ENCODE peak calls at places on chromosome 22, in nine cellular contexts. W, U, Z, I, K, D, T, Y and E are unnamed samples.

GRCh38 chr22:50441428-50441993 is 33.3 kb downstream of the SBF1 start:
- DNase-seq in W (no peak), U (no peak), Z (no peak), I (peak; percentile 27), K (no peak), D (no peak), T (no peak), Y (no peak), E (no peak)

GRCh38 chr22:39593931-39594285 is 23.4 kb downstream of the CACNA1I start:
- DNase-seq in W (no peak), U (no peak), Z (no peak), I (no peak), K (no peak), D (no peak), T (peak; percentile 28), Y (no peak), E (no peak)

GRCh38 chr22:18000441-18001039 is 23.8 kb downstream of the MICAL3 start:
- DNase-seq in W (peak; percentile 34), U (peak; percentile 22), Z (peak; percentile 33), I (peak; percentile 40), K (no peak), D (no peak), T (peak; percentile 36), Y (peak; percentile 34), E (peak; percentile 28)

GRCh38 chr22:37121887-37122591 is 12.5 kb upstream of the TMPRSS6 start:
- DNase-seq in W (peak; percentile 53), U (peak; percentile 21), Z (peak; percentile 78), I (no peak), K (no peak), D (peak; percentile 32), T (peak; percentile 16), Y (no peak), E (no peak)

GRCh38 chr22:30321461-30321860 is 5.3 kb downstream of the TBC1D10A start:
- DNase-seq in W (no peak), U (no peak), Z (no peak), I (no peak), K (no peak), D (no peak), T (no peak), Y (no peak), E (no peak)

GRCh38 chr22:37566903-37567798 is 6.9 kb downstream of the CDC42EP1 start:
- DNase-seq in W (peak; percentile 87), U (peak; percentile 86), Z (peak; percentile 67), I (peak; percentile 85), K (peak; percentile 85), D (peak; percentile 96), T (peak; percentile 88), Y (peak; percentile 96), E (peak; percentile 76)

GRCh38 chr22:30858976-30859713 is 109.4 kb downstream of the MORC2 start:
- DNase-seq in W (no peak), U (no peak), Z (no peak), I (no peak), K (no peak), D (peak; percentile 17), T (peak; percentile 2), Y (no peak), E (no peak)

GRCh38 chr22:46593211-46593676 is 26.9 kb upstream of the GRAMD4 start:
- DNase-seq in W (no peak), U (no peak), Z (no peak), I (no peak), K (no peak), D (no peak), T (peak; percentile 53), Y (no peak), E (no peak)

GRCh38 chr22:33640900-33641299 is 279.4 kb downstream of the LARGE1 start:
- DNase-seq in W (no peak), U (no peak), Z (no peak), I (no peak), K (no peak), D (no peak), T (no peak), Y (no peak), E (no peak)

GRCh38 chr22:45828836-45829235 is 148.1 kb downstream of the WNT7B start:
- DNase-seq in W (no peak), U (no peak), Z (peak; percentile 15), I (no peak), K (no peak), D (no peak), T (no peak), Y (no peak), E (no peak)

GRCh38 chr22:45429424-45429823 is 15.9 kb downstream of the RIBC2 start:
- DNase-seq in W (no peak), U (no peak), Z (no peak), I (no peak), K (no peak), D (no peak), T (no peak), Y (no peak), E (no peak)

GRCh38 chr22:37043828-37044538 is 7.6 kb upstream of the KCTD17 start:
- DNase-seq in W (peak; percentile 82), U (peak; percentile 59), Z (peak; percentile 61), I (peak; percentile 50), K (no peak), D (peak; percentile 88), T (peak; percentile 78), Y (peak; percentile 90), E (peak; percentile 39)

GRCh38 chr22:34493471-34493870 is 572.5 kb upstream of the ISX start:
- DNase-seq in W (no peak), U (no peak), Z (no peak), I (no peak), K (no peak), D (no peak), T (no peak), Y (no peak), E (no peak)

GRCh38 chr22:39306456-39307361 is 12.7 kb downstream of the RPL3 start:
- DNase-seq in W (no peak), U (peak; percentile 55), Z (peak; percentile 36), I (no peak), K (no peak), D (peak; percentile 51), T (no peak), Y (peak; percentile 62), E (no peak)

GRCh38 chr22:16717699-16718558 is 107.3 kb downstream of the XKR3 start:
- DNase-seq in W (no peak), U (no peak), Z (no peak), I (peak; percentile 86), K (no peak), D (no peak), T (peak; percentile 83), Y (no peak), E (no peak)

GRCh38 chr22:39236321-39237275 is 8.2 kb downstream of the PDGFB start:
- DNase-seq in W (peak; percentile 60), U (no peak), Z (peak; percentile 14), I (no peak), K (no peak), D (peak; percentile 76), T (no peak), Y (no peak), E (no peak)

GRCh38 chr22:46588279-46589140 is 31.7 kb upstream of the GRAMD4 start:
- DNase-seq in W (peak; percentile 92), U (no peak), Z (no peak), I (no peak), K (no peak), D (no peak), T (no peak), Y (no peak), E (no peak)

GRCh38 chr22:39622881-39623367 is 52.4 kb downstream of the CACNA1I start:
- DNase-seq in W (peak; percentile 16), U (peak; percentile 82), Z (peak; percentile 35), I (peak; percentile 86), K (peak; percentile 64), D (peak; percentile 69), T (peak; percentile 83), Y (peak; percentile 73), E (peak; percentile 74)

GRCh38 chr22:17910561-17911311 is 113.6 kb downstream of the MICAL3 start:
- DNase-seq in W (peak; percentile 75), U (peak; percentile 60), Z (peak; percentile 87), I (peak; percentile 62), K (peak; percentile 81), D (no peak), T (peak; percentile 90), Y (no peak), E (peak; percentile 29)

GRCh38 chr22:35624547-35624946 is 7.4 kb upstream of the MB start:
- DNase-seq in W (no peak), U (no peak), Z (no peak), I (no peak), K (no peak), D (no peak), T (no peak), Y (no peak), E (no peak)

GRCh38 chr22:35628732-35629131 is 11.6 kb upstream of the MB start:
- DNase-seq in W (no peak), U (no peak), Z (no peak), I (no peak), K (no peak), D (no peak), T (no peak), Y (no peak), E (no peak)

GRCh38 chr22:35625763-35626162 is 8.6 kb upstream of the MB start:
- DNase-seq in W (no peak), U (no peak), Z (no peak), I (no peak), K (no peak), D (no peak), T (no peak), Y (no peak), E (no peak)

GRCh38 chr22:35629406-35630234 is 12.5 kb upstream of the MB start:
- DNase-seq in W (peak; percentile 85), U (no peak), Z (peak; percentile 99), I (no peak), K (no peak), D (peak; percentile 50), T (peak; percentile 49), Y (peak; percentile 92), E (no peak)

GRCh38 chr22:35627267-35628041 is 10.3 kb upstream of the MB start:
- DNase-seq in W (peak; percentile 91), U (peak; percentile 47), Z (peak; percentile 93), I (peak; percentile 46), K (peak; percentile 54), D (peak; percentile 87), T (peak; percentile 91), Y (peak; percentile 85), E (no peak)
- TF ChIP-seq CTCF in W (peak; percentile 60), U (no peak), Z (peak; percentile 50), I (no peak), K (peak; percentile 35), D (peak; percentile 58), T (no peak), Y (peak; percentile 43), E (peak; percentile 49)

GRCh38 chr22:19406281-19406811 is 25.2 kb downstream of the HIRA start:
- DNase-seq in W (no peak), U (no peak), Z (no peak), I (no peak), K (no peak), D (no peak), T (no peak), Y (no peak), E (no peak)
- TF ChIP-seq CTCF in W (no peak), U (no peak), Z (no peak), I (no peak), K (no peak), D (no peak), T (no peak), Y (no peak), E (no peak)

GRCh38 chr22:44369241-44369652 is 56.5 kb upstream of the SHISAL1 start:
- DNase-seq in W (no peak), U (peak; percentile 29), Z (no peak), I (peak; percentile 38), K (no peak), D (no peak), T (no peak), Y (no peak), E (no peak)
- TF ChIP-seq CTCF in W (no peak), U (peak; percentile 55), Z (peak; percentile 20), I (peak; percentile 45), K (no peak), D (no peak), T (no peak), Y (no peak), E (peak; percentile 38)

GRCh38 chr22:47757741-47758140 is 995.3 kb downstream of the TBC1D22A start:
- DNase-seq in W (no peak), U (no peak), Z (no peak), I (no peak), K (no peak), D (no peak), T (no peak), Y (no peak), E (no peak)
- TF ChIP-seq CTCF in W (no peak), U (no peak), Z (no peak), I (no peak), K (no peak), D (no peak), T (no peak), Y (no peak), E (no peak)